ENCODE peak calls at places on chromosome 13, in four cellular contexts. H is MV-4-11, E is adipocyte, S is fibroblast of pulmonary artery. T is an unnamed sample.
A peak's percentile ranks its signal among the peaks of the same experiment; 100 is the strongest.

GRCh38 chr13:48317511-48317981 is 14.0 kb downstream of the RB1 start:
- DNase-seq in H (no peak), E (no peak), S (no peak), T (no peak)

GRCh38 chr13:46712524-46712923 is 84.4 kb downstream of the ESD start:
- DNase-seq in H (no peak), E (peak; percentile 18), S (no peak), T (no peak)

GRCh38 chr13:53151692-53152421 is 123.2 kb downstream of the OLFM4 start:
- DNase-seq in H (peak; percentile 66), E (peak; percentile 56), S (peak; percentile 56), T (no peak)

GRCh38 chr13:27533155-27533643 is 82.8 kb upstream of the MTIF3 start:
- DNase-seq in H (peak; percentile 17), E (peak; percentile 92), S (peak; percentile 82), T (peak; percentile 19)

GRCh38 chr13:26254583-26255102 is 714 bp downstream of the CDK8 start:
- DNase-seq in H (peak; percentile 36), E (peak; percentile 77), S (peak; percentile 36), T (peak; percentile 54)

GRCh38 chr13:76758738-76759137 is 127.5 kb downstream of the KCTD12 start:
- DNase-seq in H (no peak), E (no peak), S (no peak), T (no peak)

GRCh38 chr13:32986552-32986951 is 29.7 kb upstream of the KL start:
- DNase-seq in H (peak; percentile 29), E (no peak), S (no peak), T (no peak)

GRCh38 chr13:99307247-99307646 is at the start of gene GPR183:
- DNase-seq in H (peak; percentile 83), E (peak; percentile 35), S (no peak), T (no peak)

GRCh38 chr13:36343766-36344165 is 2.4 kb downstream of the SPART start:
- DNase-seq in H (no peak), E (no peak), S (no peak), T (no peak)

GRCh38 chr13:109704771-109705628 is 81.4 kb downstream of the IRS2 start:
- DNase-seq in H (peak; percentile 71), E (peak; percentile 41), S (peak; percentile 33), T (no peak)

GRCh38 chr13:102460806-102461205 is 59.0 kb upstream of the FGF14 start:
- DNase-seq in H (no peak), E (no peak), S (no peak), T (no peak)

GRCh38 chr13:99471231-99472202 is 29.8 kb upstream of the TM9SF2 start:
- DNase-seq in H (no peak), E (no peak), S (peak; percentile 54), T (no peak)

GRCh38 chr13:68027311-68027710 is 797.2 kb upstream of the PCDH9 start:
- DNase-seq in H (no peak), E (no peak), S (no peak), T (no peak)